ENCODE peak calls at places on chromosomes 11 and 22, in nine cellular contexts. One of them, this sample, is unnamed.

GRCh38 chr11:115903179-115903578 is 399.0 kb upstream of the CADM1 start:
- DNase-seq in D341Med: no peak
- DNase-seq in PC-9: no peak
- DNase-seq in mucosa of descending colon: no peak
- DNase-seq in effector memory CD4-positive, alpha-beta T cell: no peak
- DNase-seq in stimulated activated CD8-positive, alpha-beta memory T cell treated with anti-CD3 and anti-CD28 coated beads, Interleukin-4, amount 100 ng/mL, for 4 hours: no peak
- DNase-seq in effector memory CD8-positive, alpha-beta T cell: no peak
- DNase-seq in hepatic stellate cell: no peak
- DNase-seq in thoracic aorta: no peak
- DNase-seq in this sample: no peak

GRCh38 chr11:65918211-65919150 is at the start of gene C11orf68:
- DNase-seq in PC-9: no peak
- DNase-seq in thoracic aorta: no peak
- DNase-seq in D341Med: no peak
- DNase-seq in effector memory CD4-positive, alpha-beta T cell: no peak
- DNase-seq in hepatic stellate cell: no peak
- DNase-seq in stimulated activated CD8-positive, alpha-beta memory T cell treated with anti-CD3 and anti-CD28 coated beads, Interleukin-4, amount 100 ng/mL, for 4 hours: no peak
- DNase-seq in effector memory CD8-positive, alpha-beta T cell: peak
- DNase-seq in mucosa of descending colon: no peak
- DNase-seq in this sample: no peak

GRCh38 chr22:44887941-44888366 is 121.9 kb downstream of the PHF21B start:
- DNase-seq in D341Med: no peak
- DNase-seq in thoracic aorta: no peak
- DNase-seq in effector memory CD8-positive, alpha-beta T cell: no peak
- DNase-seq in mucosa of descending colon: no peak
- DNase-seq in hepatic stellate cell: no peak
- DNase-seq in stimulated activated CD8-positive, alpha-beta memory T cell treated with anti-CD3 and anti-CD28 coated beads, Interleukin-4, amount 100 ng/mL, for 4 hours: no peak
- DNase-seq in PC-9: no peak
- DNase-seq in effector memory CD4-positive, alpha-beta T cell: no peak
- DNase-seq in this sample: no peak

GRCh38 chr22:32067613-32068012 is 24.6 kb downstream of the SLC5A1 start:
- DNase-seq in stimulated activated CD8-positive, alpha-beta memory T cell treated with anti-CD3 and anti-CD28 coated beads, Interleukin-4, amount 100 ng/mL, for 4 hours: no peak
- DNase-seq in hepatic stellate cell: no peak
- DNase-seq in effector memory CD8-positive, alpha-beta T cell: no peak
- DNase-seq in effector memory CD4-positive, alpha-beta T cell: no peak
- DNase-seq in mucosa of descending colon: no peak
- DNase-seq in D341Med: no peak
- DNase-seq in PC-9: no peak
- DNase-seq in thoracic aorta: no peak
- DNase-seq in this sample: no peak

GRCh38 chr11:47986219-47986618 is 5.9 kb downstream of the PTPRJ start:
- DNase-seq in thoracic aorta: no peak
- DNase-seq in stimulated activated CD8-positive, alpha-beta memory T cell treated with anti-CD3 and anti-CD28 coated beads, Interleukin-4, amount 100 ng/mL, for 4 hours: no peak
- DNase-seq in D341Med: no peak
- DNase-seq in effector memory CD4-positive, alpha-beta T cell: no peak
- DNase-seq in PC-9: no peak
- DNase-seq in hepatic stellate cell: no peak
- DNase-seq in effector memory CD8-positive, alpha-beta T cell: no peak
- DNase-seq in mucosa of descending colon: no peak
- DNase-seq in this sample: no peak

GRCh38 chr11:1310772-1311468 is 1.5 kb upstream of the TOLLIP start:
- DNase-seq in hepatic stellate cell: no peak
- DNase-seq in stimulated activated CD8-positive, alpha-beta memory T cell treated with anti-CD3 and anti-CD28 coated beads, Interleukin-4, amount 100 ng/mL, for 4 hours: no peak
- DNase-seq in thoracic aorta: no peak
- DNase-seq in D341Med: no peak
- DNase-seq in PC-9: no peak
- DNase-seq in effector memory CD8-positive, alpha-beta T cell: peak
- DNase-seq in mucosa of descending colon: peak
- DNase-seq in effector memory CD4-positive, alpha-beta T cell: peak
- DNase-seq in this sample: no peak

GRCh38 chr11:30990625-30991348 is 378.8 kb downstream of the DCDC1 start:
- DNase-seq in thoracic aorta: no peak
- DNase-seq in hepatic stellate cell: no peak
- DNase-seq in D341Med: no peak
- DNase-seq in PC-9: no peak
- DNase-seq in effector memory CD4-positive, alpha-beta T cell: no peak
- DNase-seq in stimulated activated CD8-positive, alpha-beta memory T cell treated with anti-CD3 and anti-CD28 coated beads, Interleukin-4, amount 100 ng/mL, for 4 hours: no peak
- DNase-seq in effector memory CD8-positive, alpha-beta T cell: no peak
- DNase-seq in mucosa of descending colon: no peak
- DNase-seq in this sample: no peak

GRCh38 chr11:60912851-60913550 is 957 bp upstream of the TMEM109 start:
- DNase-seq in effector memory CD4-positive, alpha-beta T cell: no peak
- DNase-seq in stimulated activated CD8-positive, alpha-beta memory T cell treated with anti-CD3 and anti-CD28 coated beads, Interleukin-4, amount 100 ng/mL, for 4 hours: no peak
- DNase-seq in hepatic stellate cell: no peak
- DNase-seq in PC-9: no peak
- DNase-seq in thoracic aorta: no peak
- DNase-seq in mucosa of descending colon: no peak
- DNase-seq in D341Med: no peak
- DNase-seq in effector memory CD8-positive, alpha-beta T cell: no peak
- DNase-seq in this sample: peak

GRCh38 chr22:49433717-49434611 is 393.7 kb downstream of the BRD1 start:
- DNase-seq in effector memory CD4-positive, alpha-beta T cell: no peak
- DNase-seq in effector memory CD8-positive, alpha-beta T cell: no peak
- DNase-seq in thoracic aorta: no peak
- DNase-seq in hepatic stellate cell: no peak
- DNase-seq in stimulated activated CD8-positive, alpha-beta memory T cell treated with anti-CD3 and anti-CD28 coated beads, Interleukin-4, amount 100 ng/mL, for 4 hours: no peak
- DNase-seq in mucosa of descending colon: no peak
- DNase-seq in D341Med: no peak
- DNase-seq in PC-9: peak
- DNase-seq in this sample: no peak

GRCh38 chr22:20503816-20504215 is 3.6 kb upstream of the MED15 start:
- DNase-seq in stimulated activated CD8-positive, alpha-beta memory T cell treated with anti-CD3 and anti-CD28 coated beads, Interleukin-4, amount 100 ng/mL, for 4 hours: no peak
- DNase-seq in effector memory CD4-positive, alpha-beta T cell: no peak
- DNase-seq in hepatic stellate cell: no peak
- DNase-seq in PC-9: peak
- DNase-seq in D341Med: no peak
- DNase-seq in mucosa of descending colon: peak
- DNase-seq in thoracic aorta: no peak
- DNase-seq in effector memory CD8-positive, alpha-beta T cell: no peak
- DNase-seq in this sample: no peak

GRCh38 chr11:117411736-117412135 is 84.1 kb downstream of the CEP164 start:
- DNase-seq in thoracic aorta: no peak
- DNase-seq in hepatic stellate cell: no peak
- DNase-seq in mucosa of descending colon: no peak
- DNase-seq in D341Med: no peak
- DNase-seq in effector memory CD8-positive, alpha-beta T cell: no peak
- DNase-seq in stimulated activated CD8-positive, alpha-beta memory T cell treated with anti-CD3 and anti-CD28 coated beads, Interleukin-4, amount 100 ng/mL, for 4 hours: no peak
- DNase-seq in effector memory CD4-positive, alpha-beta T cell: no peak
- DNase-seq in PC-9: no peak
- DNase-seq in this sample: no peak